ENCODE peak calls at places on chromosomes 6 and 20, in nine cellular contexts. I, M, U, Y, X, J, P, V and W are unnamed samples.

GRCh38 chr6:43981363-43981990 is 145.8 kb downstream of the MRPL14 start:
- DNase-seq in I (no peak), J (no peak), X (no peak), U (no peak), Y (no peak), P (no peak), M (no peak), V (no peak), W (no peak)

GRCh38 chr6:45724027-45724426 is 291.6 kb downstream of the CLIC5 start:
- DNase-seq in X (no peak), U (no peak), V (no peak), M (no peak), Y (no peak), P (no peak), I (no peak), J (no peak), W (no peak)

GRCh38 chr6:34015576-34015975 is 130.3 kb downstream of the GRM4 start:
- DNase-seq in X (no peak), P (no peak), M (no peak), I (no peak), J (no peak), U (no peak), Y (peak; percentile 87), V (no peak), W (no peak)

GRCh38 chr6:6221829-6222535 is 98.5 kb downstream of the F13A1 start:
- DNase-seq in J (no peak), X (no peak), Y (peak; percentile 62), I (peak; percentile 34), U (no peak), P (no peak), V (no peak), M (no peak), W (no peak)

GRCh38 chr6:43178951-43179830 is 2.8 kb upstream of the CUL9 start:
- DNase-seq in V (no peak), M (no peak), I (no peak), X (no peak), J (no peak), U (no peak), P (no peak), Y (peak; percentile 32), W (no peak)

GRCh38 chr6:40504274-40504673 is 82.9 kb downstream of the LRFN2 start:
- DNase-seq in M (no peak), P (no peak), U (no peak), V (no peak), Y (no peak), X (no peak), J (no peak), I (no peak), W (peak; percentile 1)

GRCh38 chr6:43509142-43509983 is 783 bp downstream of the LRRC73 start:
- DNase-seq in U (no peak), J (no peak), P (no peak), X (no peak), I (no peak), V (no peak), M (no peak), Y (peak; percentile 77), W (no peak)

GRCh38 chr6:144286503-144287393 is 1.6 kb downstream of the UTRN start:
- DNase-seq in P (peak; percentile 99), I (peak; percentile 74), X (peak; percentile 86), M (peak; percentile 78), U (no peak), Y (peak; percentile 83), J (no peak), V (peak; percentile 87), W (no peak)

GRCh38 chr6:163393923-163394322 is 20.6 kb upstream of the QKI start:
- DNase-seq in M (no peak), U (no peak), V (no peak), I (no peak), J (no peak), Y (no peak), X (no peak), P (no peak), W (no peak)

GRCh38 chr6:36825452-36825851 is 13.8 kb downstream of the CPNE5 start:
- DNase-seq in X (no peak), U (no peak), V (no peak), M (no peak), I (no peak), Y (no peak), P (no peak), J (no peak), W (no peak)

GRCh38 chr20:1242530-1242929 is 16.7 kb downstream of the RAD21L1 start:
- DNase-seq in I (no peak), X (no peak), M (peak; percentile 72), U (no peak), P (peak; percentile 79), J (no peak), V (no peak), Y (no peak), W (peak; percentile 31)

GRCh38 chr6:85561750-85562357 is 31.8 kb downstream of the SNX14 start:
- DNase-seq in I (no peak), M (no peak), U (no peak), Y (no peak), V (no peak), J (no peak), X (no peak), P (no peak), W (peak; percentile 63)

GRCh38 chr6:21594427-21595264 is 1.1 kb downstream of the SOX4 start:
- DNase-seq in P (peak; percentile 30), I (peak; percentile 71), Y (peak; percentile 59), X (peak; percentile 76), M (no peak), U (peak; percentile 34), J (peak; percentile 27), V (peak; percentile 89), W (peak; percentile 42)